ENCODE peak calls at places on chromosomes 11 and 22, in five cellular contexts. One of them, this sample, is unnamed.

GRCh38 chr11:86627776-86628455 is 44.5 kb downstream of the ME3 start:
- DNase-seq in AG09309: peak
- DNase-seq in sigmoid colon: no peak
- DNase-seq in BJ: no peak
- DNase-seq in kidney epithelial cell: no peak
- DNase-seq in this sample: no peak

GRCh38 chr11:9802291-9802861 is 138.5 kb downstream of the SWAP70 start:
- DNase-seq in AG09309: peak
- DNase-seq in sigmoid colon: no peak
- DNase-seq in BJ: peak
- DNase-seq in kidney epithelial cell: peak
- DNase-seq in this sample: no peak

GRCh38 chr11:131038597-131038996 is 122.3 kb upstream of the SNX19 start:
- DNase-seq in AG09309: no peak
- DNase-seq in sigmoid colon: no peak
- DNase-seq in BJ: no peak
- DNase-seq in kidney epithelial cell: no peak
- DNase-seq in this sample: no peak

GRCh38 chr22:49538006-49538405 is 289.7 kb downstream of the BRD1 start:
- DNase-seq in AG09309: no peak
- DNase-seq in sigmoid colon: peak
- DNase-seq in BJ: no peak
- DNase-seq in kidney epithelial cell: no peak
- DNase-seq in this sample: peak

GRCh38 chr11:111353776-111354600 is 25.1 kb downstream of the POU2AF1 start:
- DNase-seq in AG09309: no peak
- DNase-seq in sigmoid colon: no peak
- DNase-seq in BJ: no peak
- DNase-seq in kidney epithelial cell: no peak
- DNase-seq in this sample: no peak

GRCh38 chr11:33406241-33406640 is 149.1 kb downstream of the HIPK3 start:
- DNase-seq in AG09309: no peak
- DNase-seq in sigmoid colon: no peak
- DNase-seq in BJ: no peak
- DNase-seq in kidney epithelial cell: no peak
- DNase-seq in this sample: no peak

GRCh38 chr11:75383246-75383645 is 16.1 kb upstream of the RPS3 start:
- DNase-seq in AG09309: no peak
- DNase-seq in sigmoid colon: no peak
- DNase-seq in BJ: no peak
- DNase-seq in kidney epithelial cell: no peak
- DNase-seq in this sample: no peak

GRCh38 chr11:65672982-65673381 is 10.3 kb upstream of the RELA start:
- DNase-seq in AG09309: no peak
- DNase-seq in sigmoid colon: no peak
- DNase-seq in BJ: no peak
- DNase-seq in kidney epithelial cell: no peak
- DNase-seq in this sample: no peak

GRCh38 chr11:83063073-83063754 is 8.5 kb downstream of the RAB30 start:
- DNase-seq in AG09309: peak
- DNase-seq in sigmoid colon: no peak
- DNase-seq in BJ: no peak
- DNase-seq in kidney epithelial cell: no peak
- DNase-seq in this sample: no peak

GRCh38 chr11:46693597-46694012 is 6.8 kb downstream of the ARHGAP1 start:
- DNase-seq in AG09309: peak
- DNase-seq in sigmoid colon: no peak
- DNase-seq in BJ: no peak
- DNase-seq in kidney epithelial cell: no peak
- DNase-seq in this sample: no peak

GRCh38 chr11:87597696-87598095 is 560.0 kb downstream of the TMEM135 start:
- DNase-seq in AG09309: no peak
- DNase-seq in sigmoid colon: no peak
- DNase-seq in BJ: no peak
- DNase-seq in kidney epithelial cell: no peak
- DNase-seq in this sample: no peak

GRCh38 chr11:78310500-78310909 is 107.1 kb downstream of the GAB2 start:
- DNase-seq in AG09309: no peak
- DNase-seq in sigmoid colon: peak
- DNase-seq in BJ: no peak
- DNase-seq in kidney epithelial cell: no peak
- DNase-seq in this sample: no peak

GRCh38 chr11:118988280-118988679 is 9.7 kb upstream of the CENATAC start:
- DNase-seq in AG09309: no peak
- DNase-seq in sigmoid colon: no peak
- DNase-seq in BJ: no peak
- DNase-seq in kidney epithelial cell: no peak
- DNase-seq in this sample: no peak

GRCh38 chr11:370087-370941 is 1.0 kb downstream of the B4GALNT4 start:
- DNase-seq in AG09309: no peak
- DNase-seq in sigmoid colon: no peak
- DNase-seq in BJ: no peak
- DNase-seq in kidney epithelial cell: no peak
- DNase-seq in this sample: peak

GRCh38 chr11:124474779-124475178 is 29.3 kb upstream of the OR8B8 start:
- DNase-seq in AG09309: no peak
- DNase-seq in sigmoid colon: no peak
- DNase-seq in BJ: no peak
- DNase-seq in kidney epithelial cell: no peak
- DNase-seq in this sample: no peak

GRCh38 chr11:116037851-116038250 is 533.6 kb upstream of the CADM1 start:
- DNase-seq in AG09309: no peak
- DNase-seq in sigmoid colon: no peak
- DNase-seq in BJ: no peak
- DNase-seq in kidney epithelial cell: no peak
- DNase-seq in this sample: no peak

GRCh38 chr11:114447892-114448291 is 8.6 kb downstream of the REXO2 start:
- DNase-seq in AG09309: peak
- DNase-seq in sigmoid colon: no peak
- DNase-seq in BJ: peak
- DNase-seq in kidney epithelial cell: no peak
- DNase-seq in this sample: no peak

GRCh38 chr11:131666006-131666405 is 295.6 kb downstream of the NTM start:
- DNase-seq in AG09309: no peak
- DNase-seq in sigmoid colon: no peak
- DNase-seq in BJ: no peak
- DNase-seq in kidney epithelial cell: no peak
- DNase-seq in this sample: no peak

GRCh38 chr11:116544721-116545120 is 228.1 kb downstream of the BUD13 start:
- DNase-seq in AG09309: no peak
- DNase-seq in sigmoid colon: peak
- DNase-seq in BJ: no peak
- DNase-seq in kidney epithelial cell: no peak
- DNase-seq in this sample: no peak

GRCh38 chr22:26617251-26618199 is at the start of gene CRYBB1:
- DNase-seq in AG09309: no peak
- DNase-seq in sigmoid colon: peak
- DNase-seq in BJ: peak
- DNase-seq in kidney epithelial cell: no peak
- DNase-seq in this sample: no peak

GRCh38 chr11:68050371-68050841 is 11.6 kb downstream of the TCIRG1 start:
- DNase-seq in AG09309: no peak
- DNase-seq in sigmoid colon: peak
- DNase-seq in BJ: no peak
- DNase-seq in kidney epithelial cell: no peak
- DNase-seq in this sample: no peak

GRCh38 chr11:123430736-123431356 is 777 bp downstream of the GRAMD1B start:
- DNase-seq in AG09309: no peak
- DNase-seq in sigmoid colon: peak
- DNase-seq in BJ: no peak
- DNase-seq in kidney epithelial cell: no peak
- DNase-seq in this sample: peak

GRCh38 chr11:12724301-12725046 is 50.3 kb downstream of the TEAD1 start:
- DNase-seq in AG09309: no peak
- DNase-seq in sigmoid colon: peak
- DNase-seq in BJ: peak
- DNase-seq in kidney epithelial cell: no peak
- DNase-seq in this sample: no peak

GRCh38 chr11:72038491-72038890 is 39.8 kb downstream of the IL18BP start:
- DNase-seq in AG09309: peak
- DNase-seq in sigmoid colon: peak
- DNase-seq in BJ: peak
- DNase-seq in kidney epithelial cell: no peak
- DNase-seq in this sample: no peak

GRCh38 chr11:34633640-34633989 is 12.7 kb downstream of the EHF start:
- DNase-seq in AG09309: no peak
- DNase-seq in sigmoid colon: no peak
- DNase-seq in BJ: no peak
- DNase-seq in kidney epithelial cell: no peak
- DNase-seq in this sample: no peak

GRCh38 chr11:95128602-95129001 is 39.0 kb downstream of the ENDOD1 start:
- DNase-seq in AG09309: no peak
- DNase-seq in sigmoid colon: no peak
- DNase-seq in BJ: no peak
- DNase-seq in kidney epithelial cell: no peak
- DNase-seq in this sample: no peak

GRCh38 chr11:134139873-134140331 is 71.0 kb downstream of the JAM3 start:
- DNase-seq in AG09309: peak
- DNase-seq in sigmoid colon: peak
- DNase-seq in BJ: peak
- DNase-seq in kidney epithelial cell: peak
- DNase-seq in this sample: no peak

GRCh38 chr11:98589975-98590374 is 430.8 kb upstream of the CNTN5 start:
- DNase-seq in AG09309: no peak
- DNase-seq in sigmoid colon: no peak
- DNase-seq in BJ: no peak
- DNase-seq in kidney epithelial cell: no peak
- DNase-seq in this sample: no peak

GRCh38 chr11:2748061-2748813 is 48.4 kb upstream of the KCNQ1OT1 start:
- DNase-seq in AG09309: no peak
- DNase-seq in sigmoid colon: peak
- DNase-seq in BJ: no peak
- DNase-seq in kidney epithelial cell: no peak
- DNase-seq in this sample: peak

GRCh38 chr11:9972917-9973504 is 309.1 kb downstream of the SWAP70 start:
- DNase-seq in AG09309: peak
- DNase-seq in sigmoid colon: no peak
- DNase-seq in BJ: no peak
- DNase-seq in kidney epithelial cell: no peak
- DNase-seq in this sample: no peak

GRCh38 chr11:19978668-19979518 is 181.4 kb downstream of the DBX1 start:
- DNase-seq in AG09309: peak
- DNase-seq in sigmoid colon: peak
- DNase-seq in BJ: no peak
- DNase-seq in kidney epithelial cell: no peak
- DNase-seq in this sample: no peak

GRCh38 chr11:75632962-75633361 is 35.9 kb downstream of the MAP6 start:
- DNase-seq in AG09309: no peak
- DNase-seq in sigmoid colon: no peak
- DNase-seq in BJ: no peak
- DNase-seq in kidney epithelial cell: no peak
- DNase-seq in this sample: no peak

GRCh38 chr11:130673698-130674097 is 225.3 kb downstream of the ADAMTS15 start:
- DNase-seq in AG09309: no peak
- DNase-seq in sigmoid colon: no peak
- DNase-seq in BJ: no peak
- DNase-seq in kidney epithelial cell: no peak
- DNase-seq in this sample: no peak

GRCh38 chr11:69211540-69212120 is 55.9 kb downstream of the SMIM38 start:
- DNase-seq in AG09309: no peak
- DNase-seq in sigmoid colon: peak
- DNase-seq in BJ: no peak
- DNase-seq in kidney epithelial cell: no peak
- DNase-seq in this sample: no peak

GRCh38 chr22:44164031-44164430 is 16.7 kb upstream of the PARVG start:
- DNase-seq in AG09309: no peak
- DNase-seq in sigmoid colon: no peak
- DNase-seq in BJ: no peak
- DNase-seq in kidney epithelial cell: no peak
- DNase-seq in this sample: no peak

GRCh38 chr22:20867179-20868099 is 8.6 kb downstream of the SNAP29 start:
- DNase-seq in AG09309: no peak
- DNase-seq in sigmoid colon: peak
- DNase-seq in BJ: no peak
- DNase-seq in kidney epithelial cell: no peak
- DNase-seq in this sample: no peak

GRCh38 chr22:32080904-32081303 is 37.8 kb downstream of the SLC5A1 start:
- DNase-seq in AG09309: peak
- DNase-seq in sigmoid colon: no peak
- DNase-seq in BJ: no peak
- DNase-seq in kidney epithelial cell: no peak
- DNase-seq in this sample: no peak

DNA sequence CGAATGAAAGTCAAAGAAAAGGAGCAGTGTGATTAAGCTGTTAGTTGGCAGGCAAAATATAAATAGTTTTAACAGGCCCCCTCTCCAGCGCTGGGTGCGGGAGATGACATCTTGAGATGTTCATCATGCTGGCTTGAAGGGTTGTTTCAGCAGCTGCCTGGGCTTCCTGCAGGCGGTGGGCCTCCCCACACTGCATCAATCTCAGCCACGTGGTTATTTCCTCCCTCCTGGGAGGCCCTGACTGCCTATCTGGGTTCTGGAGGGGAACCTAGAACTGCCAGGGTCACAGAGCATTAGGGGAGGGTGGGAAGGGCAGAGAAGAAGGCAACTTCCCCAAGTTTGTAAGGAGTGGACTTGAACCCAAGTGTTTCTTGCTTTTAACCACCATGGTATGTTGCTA is 173.4 kb upstream of the SYT13 start:
- DNase-seq in AG09309: no peak
- DNase-seq in sigmoid colon: no peak
- DNase-seq in BJ: no peak
- DNase-seq in kidney epithelial cell: no peak
- DNase-seq in this sample: no peak
- TF ChIP-seq CTCF in AG09309: no peak
- TF ChIP-seq CTCF in sigmoid colon: no peak
- TF ChIP-seq CTCF in BJ: no peak
- TF ChIP-seq CTCF in kidney epithelial cell: no peak
- TF ChIP-seq CTCF in this sample: no peak

GRCh38 chr11:109426442-109426841 is 4.5 kb downstream of the C11orf87 start:
- DNase-seq in AG09309: no peak
- DNase-seq in sigmoid colon: no peak
- DNase-seq in BJ: no peak
- DNase-seq in kidney epithelial cell: no peak
- DNase-seq in this sample: no peak
- TF ChIP-seq CTCF in AG09309: peak
- TF ChIP-seq CTCF in sigmoid colon: no peak
- TF ChIP-seq CTCF in BJ: peak
- TF ChIP-seq CTCF in kidney epithelial cell: peak
- TF ChIP-seq CTCF in this sample: peak

DNA sequence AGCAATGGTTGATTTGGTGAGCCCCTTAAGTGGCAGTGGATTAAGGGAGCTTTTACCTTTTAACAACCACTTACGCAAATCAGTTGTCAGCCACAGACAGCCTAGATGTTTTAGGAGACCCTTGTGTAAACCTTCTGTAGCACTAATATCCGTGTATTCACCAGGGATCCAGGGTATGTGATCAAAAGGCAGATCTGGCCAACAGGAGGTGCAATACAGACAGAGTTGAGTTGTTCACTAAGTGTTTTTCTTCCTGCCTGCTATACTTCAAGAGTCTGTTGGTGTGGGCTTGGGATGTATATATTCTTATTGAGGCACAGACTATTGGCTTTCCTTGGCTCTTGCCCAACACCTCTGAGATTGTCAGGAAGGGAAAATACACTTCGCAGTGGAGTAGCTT is 175.1 kb downstream of the FAT3 start:
- DNase-seq in AG09309: no peak
- DNase-seq in sigmoid colon: no peak
- DNase-seq in BJ: no peak
- DNase-seq in kidney epithelial cell: no peak
- DNase-seq in this sample: no peak
- TF ChIP-seq CTCF in AG09309: no peak
- TF ChIP-seq CTCF in sigmoid colon: no peak
- TF ChIP-seq CTCF in BJ: no peak
- TF ChIP-seq CTCF in kidney epithelial cell: no peak
- TF ChIP-seq CTCF in this sample: peak

GRCh38 chr22:37887610-37888378 is 18.3 kb upstream of the MICALL1 start:
- DNase-seq in AG09309: peak
- DNase-seq in sigmoid colon: peak
- DNase-seq in BJ: no peak
- DNase-seq in kidney epithelial cell: no peak
- DNase-seq in this sample: no peak
- TF ChIP-seq CTCF in AG09309: peak
- TF ChIP-seq CTCF in sigmoid colon: peak
- TF ChIP-seq CTCF in BJ: peak
- TF ChIP-seq CTCF in kidney epithelial cell: peak
- TF ChIP-seq CTCF in this sample: peak